ENCODE peak calls at places on chromosomes 2 and 18, in four cellular contexts. N, I, C and L are unnamed samples.

GRCh38 chr18:24530630-24531111 is 70.2 kb downstream of the HRH4 start:
- DNase-seq in N (no peak), I (peak; percentile 14), C (no peak), L (peak; percentile 56)

GRCh38 chr18:12236934-12237832 is 17.0 kb upstream of the CIDEA start:
- DNase-seq in N (no peak), I (peak; percentile 85), C (no peak), L (peak; percentile 36)

GRCh38 chr18:2981212-2981728 is 31.7 kb downstream of the LPIN2 start:
- DNase-seq in N (no peak), I (no peak), C (no peak), L (peak; percentile 95)

GRCh38 chr2:95296036-95296435 is 1.1 kb upstream of the KCNIP3 start:
- DNase-seq in N (no peak), I (no peak), C (no peak), L (no peak)

GRCh38 chr18:28768791-28769768 is 592.1 kb upstream of the CDH2 start:
- DNase-seq in N (no peak), I (no peak), C (no peak), L (peak; percentile 15)

GRCh38 chr2:190716176-190716807 is 67.4 kb downstream of the NAB1 start:
- DNase-seq in N (no peak), I (no peak), C (no peak), L (no peak)

GRCh38 chr2:120436460-120436739 is 90.5 kb downstream of the INHBB start:
- DNase-seq in N (no peak), I (no peak), C (no peak), L (no peak)

GRCh38 chr18:70421471-70421870 is 132.6 kb downstream of the SOCS6 start:
- DNase-seq in N (no peak), I (no peak), C (no peak), L (peak; percentile 45)

GRCh38 chr2:232336241-232336736 is 42.3 kb upstream of the ALPP start:
- DNase-seq in N (no peak), I (no peak), C (no peak), L (no peak)

GRCh38 chr2:166057363-166058169 is 70.3 kb downstream of the SCN1A start:
- DNase-seq in N (no peak), I (peak; percentile 42), C (no peak), L (peak; percentile 45)

GRCh38 chr18:9474103-9474982 is 970 bp upstream of the RALBP1 start:
- DNase-seq in N (no peak), I (no peak), C (no peak), L (peak; percentile 73)

GRCh38 chr2:160306985-160307384 is 106.9 kb upstream of the ITGB6 start:
- DNase-seq in N (no peak), I (no peak), C (no peak), L (peak; percentile 92)

GRCh38 chr2:162016080-162016479 is 57.9 kb downstream of the DPP4 start:
- DNase-seq in N (no peak), I (no peak), C (no peak), L (no peak)

GRCh38 chr2:236548179-236548918 is 21.3 kb upstream of the ACKR3 start:
- DNase-seq in N (no peak), I (no peak), C (no peak), L (no peak)

GRCh38 chr2:236367791-236368289 is 103.6 kb upstream of the ASB18 start:
- DNase-seq in N (no peak), I (no peak), C (no peak), L (no peak)

GRCh38 chr2:234044157-234044556 is 6.3 kb upstream of the SPP2 start:
- DNase-seq in N (no peak), I (no peak), C (no peak), L (peak; percentile 92)
- TF ChIP-seq CHD1 in N (no peak), I (no peak), C (no peak), L (no peak)

GRCh38 chr2:117859532-117859911 is 45.0 kb downstream of the DDX18 start:
- DNase-seq in N (no peak), I (no peak), C (no peak), L (no peak)
- TF ChIP-seq CHD1 in N (no peak), I (no peak), C (no peak), L (no peak)

DNA sequence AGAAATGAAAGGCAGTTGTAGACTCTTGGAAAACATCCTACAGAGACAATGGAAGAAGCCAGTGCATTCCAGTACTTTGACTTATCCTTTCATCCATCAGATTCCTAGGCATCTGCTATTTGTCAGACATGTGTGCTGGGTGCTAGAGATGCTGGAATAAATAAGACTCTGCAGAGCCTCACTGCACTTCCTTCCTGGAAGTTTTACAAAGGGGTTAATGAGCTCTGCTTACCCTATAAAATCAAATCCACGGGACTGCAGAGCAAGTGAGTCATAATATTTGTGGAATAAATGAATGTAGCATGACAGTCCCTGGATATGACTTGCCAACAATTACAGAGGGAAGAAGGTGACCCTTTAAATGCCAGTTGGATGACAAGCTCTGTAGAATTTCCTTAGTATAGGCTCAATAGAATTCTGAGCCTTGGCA is 52.7 kb upstream of the NPAS2 start:
- DNase-seq in N (no peak), I (no peak), C (no peak), L (peak; percentile 78)
- TF ChIP-seq CHD1 in N (no peak), I (no peak), C (no peak), L (no peak)

GRCh38 chr2:50535256-50535655 is 496.7 kb downstream of the NRXN1 start:
- DNase-seq in N (no peak), I (no peak), C (no peak), L (no peak)

GRCh38 chr2:50538137-50538536 is 493.8 kb downstream of the NRXN1 start:
- DNase-seq in N (no peak), I (no peak), C (no peak), L (no peak)

DNA sequence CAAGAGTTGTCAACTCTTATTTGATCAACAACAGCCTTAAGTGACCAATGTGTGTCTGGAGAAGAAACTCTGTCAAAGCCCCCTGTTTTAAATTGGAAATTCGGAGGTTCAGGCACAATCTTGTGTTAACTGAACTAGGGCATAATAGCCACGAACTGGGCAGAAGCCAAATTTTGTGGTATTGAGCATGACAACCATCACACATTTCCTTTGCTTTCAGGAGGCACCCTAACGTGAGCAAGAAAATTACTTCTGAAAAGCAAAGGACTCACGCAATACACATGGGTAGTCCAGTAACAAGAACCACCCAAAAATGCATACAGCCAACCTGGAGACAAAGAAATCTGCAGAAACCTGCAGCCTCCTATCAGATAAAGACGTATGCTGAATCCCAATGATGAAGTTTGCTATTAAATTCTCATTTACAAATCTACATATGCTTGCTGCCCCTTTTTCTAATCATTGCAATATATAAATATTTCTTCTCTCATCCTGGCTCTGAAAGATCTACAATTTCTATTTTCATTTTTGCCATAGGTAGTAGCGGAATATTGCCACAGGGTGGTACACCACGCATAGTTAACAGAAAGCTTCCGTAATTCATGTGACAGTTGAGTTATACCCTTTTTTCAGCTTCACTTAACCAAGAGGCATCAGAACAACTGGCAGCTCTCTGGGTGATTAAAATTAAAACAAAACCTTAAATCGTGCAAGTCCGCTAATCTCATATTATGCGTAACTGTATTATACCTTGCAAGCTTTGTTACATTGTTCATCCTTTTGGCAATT is 495.8 kb downstream of the NRXN1 start:
- DNase-seq in N (no peak), I (peak; percentile 1), C (no peak), L (peak; percentile 55)
- TF ChIP-seq CHD1 in N (no peak), I (no peak), C (no peak), L (no peak)

DNA sequence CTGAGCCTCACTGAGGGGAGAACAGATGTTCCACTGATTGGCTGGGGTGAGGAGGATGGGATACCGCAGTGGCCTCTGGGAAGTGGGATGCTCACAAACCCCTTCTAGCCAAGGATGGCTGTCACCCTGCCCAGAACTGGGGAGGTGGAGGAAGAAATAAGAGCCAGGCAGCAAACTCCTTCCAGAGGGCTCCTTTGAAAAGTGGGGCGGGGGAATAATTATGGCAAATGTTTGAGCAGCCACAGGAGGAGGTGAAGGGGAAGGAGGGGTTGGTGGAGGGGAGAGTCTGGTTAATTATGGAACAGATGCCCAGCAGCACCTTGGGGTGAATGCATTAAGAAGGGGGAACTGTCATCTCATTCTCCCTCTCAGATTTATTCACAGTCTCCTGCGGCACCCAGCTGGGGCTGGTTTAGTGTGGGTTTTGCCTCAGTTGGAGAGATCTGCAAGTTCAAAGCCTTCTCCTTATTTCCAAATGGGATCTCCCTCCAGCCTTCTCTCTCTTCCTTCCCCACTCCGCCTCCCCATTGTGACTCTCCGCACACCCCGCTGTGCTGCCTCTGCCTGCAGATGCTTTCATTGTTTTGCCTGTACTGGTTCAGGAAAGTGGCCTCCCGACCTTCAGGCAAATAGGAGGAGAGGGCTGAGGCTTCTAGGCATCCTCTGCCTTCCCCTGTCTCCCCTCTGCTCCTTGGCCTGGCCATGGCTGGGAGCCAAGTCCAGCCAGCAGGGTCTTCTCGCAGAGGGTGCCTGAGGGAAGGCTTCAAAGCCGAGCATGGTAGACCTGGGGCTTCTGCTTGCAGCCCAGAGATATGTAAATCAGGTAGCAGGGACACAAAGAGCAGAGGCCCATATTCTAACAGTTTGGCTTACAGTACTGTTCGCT is 457.2 kb upstream of the MEX3C start:
- DNase-seq in N (no peak), I (no peak), C (no peak), L (no peak)
- TF ChIP-seq CHD1 in N (no peak), I (no peak), C (no peak), L (no peak)

GRCh38 chr2:70142590-70143313 is 48.1 kb downstream of the C2orf42 start:
- DNase-seq in N (peak; percentile 98), I (peak; percentile 100), C (peak; percentile 99), L (peak; percentile 99)

GRCh38 chr2:70144443-70145167 is 46.2 kb downstream of the C2orf42 start:
- DNase-seq in N (no peak), I (peak; percentile 9), C (no peak), L (no peak)

GRCh38 chr2:70141754-70142589 is 48.8 kb downstream of the C2orf42 start:
- DNase-seq in N (no peak), I (peak; percentile 84), C (no peak), L (peak; percentile 38)

GRCh38 chr2:70145168-70145538 is 45.7 kb downstream of the C2orf42 start:
- DNase-seq in N (no peak), I (no peak), C (no peak), L (no peak)

DNA sequence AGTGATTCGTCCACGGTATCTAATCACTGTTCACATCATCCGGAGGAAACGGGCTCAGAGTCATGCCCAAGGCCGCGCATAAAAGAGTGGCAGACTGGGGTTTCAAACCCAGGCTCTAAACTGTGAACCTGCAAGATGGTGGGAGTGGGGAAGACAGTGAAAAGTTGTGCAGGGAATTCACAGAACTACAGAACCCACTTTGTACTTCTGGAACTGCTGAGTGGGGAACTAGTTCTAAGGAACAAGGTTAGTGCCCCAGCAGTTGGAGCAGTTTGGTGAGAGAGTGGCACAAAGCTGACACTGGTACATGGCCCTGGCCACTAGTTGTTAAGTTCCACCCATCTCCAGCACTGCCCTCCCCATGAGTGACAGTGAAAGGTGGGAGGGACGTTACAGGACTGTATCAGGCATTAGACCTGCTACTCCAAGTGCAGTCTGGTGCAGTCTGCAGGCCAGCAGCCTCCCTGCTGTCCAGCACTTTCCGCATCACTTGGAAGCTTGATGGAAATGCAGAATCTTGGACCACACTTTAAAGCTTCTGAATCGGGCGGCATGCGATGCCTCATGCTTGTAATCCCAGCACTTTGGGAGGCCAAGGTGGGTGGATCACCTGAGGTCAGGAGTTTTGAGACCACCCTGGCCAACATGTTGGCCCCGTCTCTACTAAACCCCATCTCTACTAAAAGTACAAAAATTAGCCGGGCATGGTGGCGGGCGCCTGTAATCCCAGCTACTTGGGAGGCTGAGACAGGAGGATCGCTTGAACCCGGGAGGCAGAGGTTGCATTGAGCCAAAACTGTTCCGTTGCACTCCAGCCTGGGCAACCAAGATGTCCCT is 47.3 kb downstream of the C2orf42 start:
- DNase-seq in N (no peak), I (peak; percentile 83), C (no peak), L (peak; percentile 52)
- TF ChIP-seq CHD1 in N (no peak), I (no peak), C (no peak), L (no peak)